ENCODE peak calls at places on chromosomes 12 and 14, in six cellular contexts. N, T, C, Q, U and L are unnamed samples.

GRCh38 chr14:49641697-49642129 is 6.7 kb upstream of the DNAAF2 start:
- DNase-seq in U (no peak), Q (no peak), N (no peak), T (no peak), C (peak), L (no peak)

GRCh38 chr12:57191410-57191809 is 25.2 kb upstream of the NXPH4 start:
- DNase-seq in N (no peak), U (no peak), T (no peak), Q (no peak), C (no peak), L (no peak)

GRCh38 chr14:105841022-105842009 is 314.9 kb downstream of the TMEM121 start:
- DNase-seq in T (no peak), Q (no peak), U (no peak), C (no peak), N (no peak), L (no peak)

GRCh38 chr12:51323317-51323960 is 535 bp downstream of the BIN2 start:
- DNase-seq in C (no peak), T (no peak), U (no peak), Q (no peak), N (no peak), L (peak)

GRCh38 chr12:106304001-106304421 is 1.5 kb downstream of the TCP11L2 start:
- DNase-seq in N (no peak), T (no peak), U (no peak), C (no peak), Q (no peak), L (no peak)

GRCh38 chr12:26868505-26869494 is 35.8 kb upstream of the ITPR2 start:
- DNase-seq in C (no peak), Q (no peak), U (no peak), N (no peak), T (no peak), L (no peak)

GRCh38 chr14:101475468-101476257 is 85.6 kb upstream of the DIO3 start:
- DNase-seq in U (peak), C (peak), Q (peak), T (no peak), N (no peak), L (no peak)

GRCh38 chr12:50196537-50196936 is 29.4 kb upstream of the CERS5 start:
- DNase-seq in Q (no peak), C (no peak), N (no peak), U (no peak), T (no peak), L (no peak)

GRCh38 chr12:131082795-131083194 is 129.1 kb downstream of the ADGRD1 start:
- DNase-seq in N (no peak), C (no peak), T (no peak), Q (no peak), U (no peak), L (no peak)

GRCh38 chr14:103003351-103003615 is 54.1 kb downstream of the CDC42BPB start:
- DNase-seq in N (no peak), U (no peak), Q (no peak), C (no peak), T (no peak), L (no peak)

GRCh38 chr14:76497550-76498484 is 121.9 kb downstream of the ESRRB start:
- DNase-seq in N (no peak), T (no peak), C (peak), U (no peak), Q (peak), L (no peak)

GRCh38 chr12:109880049-109880931 is at the start of gene GLTP:
- DNase-seq in Q (peak), C (peak), N (peak), T (peak), U (peak), L (peak)

GRCh38 chr12:108565976-108566375 is 3.6 kb downstream of the ISCU start:
- DNase-seq in C (peak), T (no peak), Q (peak), N (no peak), U (peak), L (peak)

GRCh38 chr12:131773582-131774221 is 54.5 kb upstream of the MMP17 start:
- DNase-seq in Q (no peak), N (no peak), C (no peak), T (peak), U (no peak), L (no peak)

GRCh38 chr12:94149781-94150482 is 1.6 kb downstream of the PLXNC1 start:
- DNase-seq in U (peak), Q (peak), N (no peak), C (no peak), T (peak), L (peak)

GRCh38 chr12:78473561-78473960 is 391.0 kb upstream of the SYT1 start:
- DNase-seq in T (no peak), Q (no peak), N (no peak), U (no peak), C (no peak), L (no peak)

GRCh38 chr14:77242752-77243151 is 28.3 kb downstream of the NGB start:
- DNase-seq in C (no peak), Q (no peak), T (no peak), U (no peak), N (no peak), L (no peak)

GRCh38 chr14:99685061-99685995 is 1.2 kb downstream of the CYP46A1 start:
- DNase-seq in N (no peak), T (no peak), C (no peak), U (no peak), Q (peak), L (no peak)

GRCh38 chr12:1611775-1612174 is 17.3 kb upstream of the WNT5B start:
- DNase-seq in N (no peak), U (no peak), T (no peak), C (no peak), Q (peak), L (no peak)

GRCh38 chr12:39503445-39503844 is 60.5 kb upstream of the KIF21A start:
- DNase-seq in Q (peak), N (no peak), T (no peak), U (no peak), C (peak), L (no peak)

GRCh38 chr12:93449277-93449676 is 7.5 kb upstream of the UBE2N start:
- DNase-seq in U (no peak), N (no peak), Q (no peak), C (no peak), T (peak), L (no peak)

GRCh38 chr14:105600939-105601359 is 74.6 kb downstream of the TMEM121 start:
- DNase-seq in Q (no peak), C (no peak), N (no peak), T (peak), U (peak), L (no peak)

GRCh38 chr12:52506858-52507715 is 13.1 kb downstream of the KRT5 start:
- DNase-seq in U (no peak), Q (peak), N (no peak), C (peak), T (no peak), L (no peak)

GRCh38 chr12:2752676-2753371 is 41.9 kb upstream of the FKBP4 start:
- DNase-seq in U (peak), Q (peak), N (peak), T (peak), C (peak), L (peak)

GRCh38 chr14:100524933-100525243 is 62.3 kb downstream of the BEGAIN start:
- DNase-seq in U (no peak), C (peak), Q (peak), T (peak), N (no peak), L (no peak)

GRCh38 chr12:131471946-131472732 is 238.8 kb upstream of the SFSWAP start:
- DNase-seq in T (no peak), U (no peak), N (no peak), C (no peak), Q (no peak), L (no peak)

GRCh38 chr12:59055204-59055839 is 135.0 kb upstream of the LRIG3 start:
- DNase-seq in N (no peak), C (peak), Q (peak), T (peak), U (no peak), L (no peak)

GRCh38 chr12:61654698-61655097 is 605.5 kb upstream of the USP15 start:
- DNase-seq in C (peak), N (no peak), U (no peak), T (no peak), Q (no peak), L (no peak)

GRCh38 chr14:33682746-33683145 is 268.1 kb downstream of the EGLN3 start:
- DNase-seq in T (no peak), C (no peak), U (peak), N (no peak), Q (peak), L (no peak)

GRCh38 chr14:57046175-57046574 is 222.5 kb downstream of the EXOC5 start:
- DNase-seq in N (no peak), Q (no peak), T (no peak), C (no peak), U (no peak), L (no peak)

GRCh38 chr12:45166056-45166455 is 49.8 kb upstream of the ANO6 start:
- DNase-seq in U (no peak), T (no peak), N (no peak), C (no peak), Q (no peak), L (no peak)

GRCh38 chr14:100528962-100529560 is 58.2 kb downstream of the BEGAIN start:
- DNase-seq in T (no peak), Q (no peak), U (no peak), C (no peak), N (no peak), L (no peak)

GRCh38 chr12:50017047-50017446 is 8.2 kb downstream of the RACGAP1 start:
- DNase-seq in N (no peak), Q (peak), T (no peak), U (no peak), C (peak), L (no peak)